ENCODE peak calls at places on chromosomes 6 and 20, in ten cellular contexts. One of them, this sample, is unnamed. For H3K27me3, the result is how much of the 10 kb centered on the place peaks cover.

GRCh38 chr6:107103082-107103481 is 12.2 kb downstream of the BEND3 start:
- DNase-seq in prostate gland: no peak
- DNase-seq in adrenal gland: no peak
- DNase-seq in tibial nerve: no peak
- DNase-seq in Peyer's patch: peak
- DNase-seq in spleen: no peak
- DNase-seq in heart left ventricle: no peak
- DNase-seq in HCT116: no peak
- DNase-seq in endothelial cell of umbilical vein: no peak
- DNase-seq in upper lobe of right lung: no peak
- DNase-seq in this sample: no peak

GRCh38 chr6:21712213-21712612 is 118.7 kb downstream of the SOX4 start:
- DNase-seq in HCT116: no peak
- DNase-seq in tibial nerve: no peak
- DNase-seq in prostate gland: no peak
- DNase-seq in spleen: no peak
- DNase-seq in upper lobe of right lung: no peak
- DNase-seq in heart left ventricle: no peak
- DNase-seq in adrenal gland: no peak
- DNase-seq in endothelial cell of umbilical vein: no peak
- DNase-seq in Peyer's patch: no peak
- DNase-seq in this sample: no peak

GRCh38 chr6:82704048-82704447 is 340.4 kb downstream of the TPBG start:
- DNase-seq in upper lobe of right lung: no peak
- DNase-seq in adrenal gland: no peak
- DNase-seq in HCT116: no peak
- DNase-seq in tibial nerve: no peak
- DNase-seq in endothelial cell of umbilical vein: no peak
- DNase-seq in spleen: no peak
- DNase-seq in heart left ventricle: no peak
- DNase-seq in Peyer's patch: no peak
- DNase-seq in prostate gland: no peak
- DNase-seq in this sample: no peak

GRCh38 chr20:10565191-10565921 is 108.4 kb downstream of the JAG1 start:
- DNase-seq in upper lobe of right lung: no peak
- DNase-seq in endothelial cell of umbilical vein: peak
- DNase-seq in HCT116: no peak
- DNase-seq in heart left ventricle: no peak
- DNase-seq in adrenal gland: no peak
- DNase-seq in Peyer's patch: peak
- DNase-seq in tibial nerve: peak
- DNase-seq in spleen: no peak
- DNase-seq in prostate gland: no peak
- DNase-seq in this sample: no peak

GRCh38 chr6:42505377-42505702 is 53.6 kb upstream of the TRERF1 start:
- DNase-seq in HCT116: no peak
- DNase-seq in upper lobe of right lung: no peak
- DNase-seq in adrenal gland: no peak
- DNase-seq in endothelial cell of umbilical vein: peak
- DNase-seq in tibial nerve: no peak
- DNase-seq in spleen: no peak
- DNase-seq in Peyer's patch: no peak
- DNase-seq in prostate gland: no peak
- DNase-seq in heart left ventricle: no peak
- DNase-seq in this sample: no peak

GRCh38 chr6:109372070-109372585 is 10.1 kb downstream of the CD164 start:
- DNase-seq in heart left ventricle: no peak
- DNase-seq in prostate gland: no peak
- DNase-seq in Peyer's patch: no peak
- DNase-seq in endothelial cell of umbilical vein: no peak
- DNase-seq in upper lobe of right lung: no peak
- DNase-seq in tibial nerve: no peak
- DNase-seq in HCT116: no peak
- DNase-seq in spleen: no peak
- DNase-seq in adrenal gland: no peak
- DNase-seq in this sample: no peak

GRCh38 chr20:36091561-36092423 is 62.7 kb upstream of the EPB41L1 start:
- DNase-seq in Peyer's patch: no peak
- DNase-seq in HCT116: no peak
- DNase-seq in upper lobe of right lung: no peak
- DNase-seq in adrenal gland: no peak
- DNase-seq in tibial nerve: no peak
- DNase-seq in prostate gland: no peak
- DNase-seq in endothelial cell of umbilical vein: no peak
- DNase-seq in spleen: no peak
- DNase-seq in heart left ventricle: no peak
- DNase-seq in this sample: no peak

GRCh38 chr6:130288065-130288464 is 65.3 kb upstream of the SAMD3 start:
- DNase-seq in HCT116: no peak
- DNase-seq in heart left ventricle: no peak
- DNase-seq in prostate gland: no peak
- DNase-seq in endothelial cell of umbilical vein: no peak
- DNase-seq in adrenal gland: no peak
- DNase-seq in upper lobe of right lung: no peak
- DNase-seq in tibial nerve: no peak
- DNase-seq in spleen: no peak
- DNase-seq in Peyer's patch: no peak
- DNase-seq in this sample: no peak

GRCh38 chr6:11370191-11371018 is 137.9 kb upstream of the NEDD9 start:
- DNase-seq in tibial nerve: no peak
- DNase-seq in HCT116: no peak
- DNase-seq in prostate gland: no peak
- DNase-seq in endothelial cell of umbilical vein: peak
- DNase-seq in Peyer's patch: no peak
- DNase-seq in spleen: no peak
- DNase-seq in upper lobe of right lung: no peak
- DNase-seq in heart left ventricle: peak
- DNase-seq in adrenal gland: no peak
- DNase-seq in this sample: no peak

GRCh38 chr20:60001027-60001567 is 42.9 kb downstream of the CDH26 start:
- DNase-seq in prostate gland: no peak
- DNase-seq in upper lobe of right lung: no peak
- DNase-seq in endothelial cell of umbilical vein: no peak
- DNase-seq in Peyer's patch: no peak
- DNase-seq in HCT116: no peak
- DNase-seq in adrenal gland: no peak
- DNase-seq in spleen: no peak
- DNase-seq in tibial nerve: no peak
- DNase-seq in heart left ventricle: no peak
- DNase-seq in this sample: no peak

GRCh38 chr6:136696238-136696637 is 96.0 kb downstream of the MAP3K5 start:
- DNase-seq in Peyer's patch: no peak
- DNase-seq in upper lobe of right lung: no peak
- DNase-seq in prostate gland: peak
- DNase-seq in adrenal gland: peak
- DNase-seq in endothelial cell of umbilical vein: no peak
- DNase-seq in heart left ventricle: no peak
- DNase-seq in HCT116: no peak
- DNase-seq in tibial nerve: peak
- DNase-seq in spleen: no peak
- DNase-seq in this sample: no peak

GRCh38 chr6:38865521-38866174 is 150.5 kb downstream of the DNAH8 start:
- DNase-seq in prostate gland: no peak
- DNase-seq in adrenal gland: no peak
- DNase-seq in HCT116: no peak
- DNase-seq in tibial nerve: no peak
- DNase-seq in heart left ventricle: no peak
- DNase-seq in endothelial cell of umbilical vein: no peak
- DNase-seq in upper lobe of right lung: no peak
- DNase-seq in Peyer's patch: no peak
- DNase-seq in spleen: no peak
- DNase-seq in this sample: no peak

GRCh38 chr6:17178754-17179153 is 76.9 kb downstream of the STMND1 start:
- DNase-seq in tibial nerve: no peak
- DNase-seq in spleen: no peak
- DNase-seq in Peyer's patch: no peak
- DNase-seq in heart left ventricle: no peak
- DNase-seq in adrenal gland: no peak
- DNase-seq in prostate gland: no peak
- DNase-seq in endothelial cell of umbilical vein: no peak
- DNase-seq in HCT116: no peak
- DNase-seq in upper lobe of right lung: no peak
- DNase-seq in this sample: no peak

GRCh38 chr20:19991826-19992225 is 25.3 kb upstream of the NAA20 start:
- DNase-seq in heart left ventricle: no peak
- DNase-seq in tibial nerve: no peak
- DNase-seq in Peyer's patch: no peak
- DNase-seq in adrenal gland: no peak
- DNase-seq in spleen: no peak
- DNase-seq in upper lobe of right lung: no peak
- DNase-seq in endothelial cell of umbilical vein: peak
- DNase-seq in prostate gland: no peak
- DNase-seq in HCT116: no peak
- DNase-seq in this sample: no peak
- TF ChIP-seq CTCF in heart left ventricle: no peak
- TF ChIP-seq CTCF in tibial nerve: no peak
- TF ChIP-seq CTCF in Peyer's patch: no peak
- TF ChIP-seq CTCF in adrenal gland: no peak
- TF ChIP-seq CTCF in spleen: no peak
- TF ChIP-seq CTCF in upper lobe of right lung: no peak
- TF ChIP-seq CTCF in endothelial cell of umbilical vein: no peak
- TF ChIP-seq CTCF in prostate gland: no peak
- TF ChIP-seq CTCF in HCT116: no peak
- TF ChIP-seq CTCF in this sample: no peak

DNA sequence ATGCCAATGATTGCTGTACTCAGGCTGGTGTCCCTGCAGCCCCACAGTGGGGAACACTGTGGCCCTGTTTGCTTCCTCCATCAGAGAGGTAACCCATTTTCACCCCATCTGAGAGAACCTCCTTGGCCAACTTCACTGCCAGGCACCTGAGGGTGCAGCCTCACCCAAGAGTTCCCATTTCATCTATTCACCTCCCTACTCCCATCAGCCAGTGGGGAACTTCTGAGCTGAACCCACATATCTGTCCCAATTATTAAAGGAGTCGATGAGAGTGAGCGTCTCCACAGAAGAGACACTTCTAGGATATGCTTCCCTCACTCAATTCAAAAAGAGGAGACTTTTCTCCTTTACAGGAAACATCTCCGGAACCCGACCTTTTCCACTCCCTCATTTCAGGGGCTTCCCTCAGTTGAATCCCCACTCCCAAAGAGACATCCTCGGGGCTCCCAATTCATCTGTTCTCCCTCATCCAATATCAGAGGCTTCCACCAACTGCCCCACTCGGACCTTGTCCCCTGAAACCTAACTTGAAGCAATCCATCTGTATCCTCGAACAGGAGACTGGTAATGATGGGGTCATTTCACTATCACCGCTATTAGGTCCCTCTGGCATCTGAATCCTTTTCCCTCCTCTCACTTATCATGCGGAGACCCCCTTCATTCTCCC is 988 bp downstream of the UBE2V1 start:
- DNase-seq in heart left ventricle: no peak
- DNase-seq in tibial nerve: no peak
- DNase-seq in adrenal gland: no peak
- DNase-seq in endothelial cell of umbilical vein: no peak
- DNase-seq in spleen: no peak
- DNase-seq in HCT116: no peak
- DNase-seq in Peyer's patch: peak
- DNase-seq in prostate gland: no peak
- DNase-seq in upper lobe of right lung: no peak
- DNase-seq in this sample: no peak
- H3K27ac ChIP-seq in heart left ventricle: peak
- H3K27ac ChIP-seq in tibial nerve: peak
- H3K27ac ChIP-seq in adrenal gland: peak
- H3K27ac ChIP-seq in endothelial cell of umbilical vein: peak
- H3K27ac ChIP-seq in spleen: peak
- H3K27ac ChIP-seq in HCT116: peak
- H3K27ac ChIP-seq in Peyer's patch: peak
- H3K27ac ChIP-seq in prostate gland: peak
- H3K27ac ChIP-seq in upper lobe of right lung: peak
- H3K27ac ChIP-seq in this sample: peak

DNA sequence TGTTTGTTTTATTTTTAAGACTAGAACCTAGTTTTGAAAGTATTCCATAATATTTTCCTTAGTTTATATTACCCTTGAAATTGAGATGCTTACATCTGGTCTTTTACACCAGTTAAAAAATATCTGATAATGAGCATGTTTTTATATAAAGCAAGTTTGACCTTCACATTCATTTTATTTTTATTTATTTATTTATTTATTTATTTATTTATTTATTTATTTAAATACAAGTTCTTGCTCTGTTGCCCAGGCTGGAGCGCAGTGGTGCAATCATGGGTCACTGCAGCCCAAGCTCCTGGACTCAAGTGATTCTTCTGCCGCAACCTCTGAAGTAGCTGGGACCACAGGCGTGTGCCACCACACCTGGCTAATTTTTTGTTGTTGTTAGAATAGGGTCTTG is 52.8 kb upstream of the ADIG start:
- DNase-seq in tibial nerve: no peak
- DNase-seq in adrenal gland: no peak
- DNase-seq in HCT116: no peak
- DNase-seq in prostate gland: no peak
- DNase-seq in endothelial cell of umbilical vein: no peak
- DNase-seq in heart left ventricle: no peak
- DNase-seq in spleen: no peak
- DNase-seq in Peyer's patch: no peak
- DNase-seq in upper lobe of right lung: no peak
- DNase-seq in this sample: no peak
- H3K27me3 ChIP-seq in tibial nerve: under half
- H3K27me3 ChIP-seq in adrenal gland: under half
- H3K27me3 ChIP-seq in HCT116: under half
- H3K27me3 ChIP-seq in prostate gland: under half
- H3K27me3 ChIP-seq in endothelial cell of umbilical vein: under half
- H3K27me3 ChIP-seq in heart left ventricle: under half
- H3K27me3 ChIP-seq in spleen: under half
- H3K27me3 ChIP-seq in Peyer's patch: under half
- H3K27me3 ChIP-seq in upper lobe of right lung: under half
- H3K27me3 ChIP-seq in this sample: under half

GRCh38 chr6:45718901-45719300 is 296.8 kb downstream of the CLIC5 start:
- DNase-seq in HCT116: no peak
- DNase-seq in adrenal gland: no peak
- DNase-seq in endothelial cell of umbilical vein: no peak
- DNase-seq in Peyer's patch: no peak
- DNase-seq in tibial nerve: no peak
- DNase-seq in prostate gland: no peak
- DNase-seq in heart left ventricle: no peak
- DNase-seq in spleen: no peak
- DNase-seq in upper lobe of right lung: no peak
- DNase-seq in this sample: no peak

GRCh38 chr6:45724511-45724910 is 291.1 kb downstream of the CLIC5 start:
- DNase-seq in prostate gland: no peak
- DNase-seq in upper lobe of right lung: no peak
- DNase-seq in HCT116: peak
- DNase-seq in adrenal gland: peak
- DNase-seq in tibial nerve: peak
- DNase-seq in spleen: no peak
- DNase-seq in endothelial cell of umbilical vein: peak
- DNase-seq in heart left ventricle: no peak
- DNase-seq in Peyer's patch: no peak
- DNase-seq in this sample: no peak

GRCh38 chr6:45724027-45724426 is 291.6 kb downstream of the CLIC5 start:
- DNase-seq in prostate gland: no peak
- DNase-seq in adrenal gland: no peak
- DNase-seq in endothelial cell of umbilical vein: no peak
- DNase-seq in HCT116: no peak
- DNase-seq in upper lobe of right lung: no peak
- DNase-seq in spleen: no peak
- DNase-seq in heart left ventricle: no peak
- DNase-seq in Peyer's patch: no peak
- DNase-seq in tibial nerve: no peak
- DNase-seq in this sample: no peak

GRCh38 chr6:45722876-45723275 is 292.8 kb downstream of the CLIC5 start:
- DNase-seq in spleen: no peak
- DNase-seq in tibial nerve: no peak
- DNase-seq in upper lobe of right lung: no peak
- DNase-seq in Peyer's patch: no peak
- DNase-seq in prostate gland: no peak
- DNase-seq in heart left ventricle: no peak
- DNase-seq in HCT116: no peak
- DNase-seq in adrenal gland: no peak
- DNase-seq in endothelial cell of umbilical vein: no peak
- DNase-seq in this sample: no peak

GRCh38 chr6:45721665-45722064 is 294.0 kb downstream of the CLIC5 start:
- DNase-seq in Peyer's patch: no peak
- DNase-seq in spleen: no peak
- DNase-seq in heart left ventricle: no peak
- DNase-seq in upper lobe of right lung: no peak
- DNase-seq in endothelial cell of umbilical vein: no peak
- DNase-seq in adrenal gland: no peak
- DNase-seq in tibial nerve: no peak
- DNase-seq in HCT116: no peak
- DNase-seq in prostate gland: no peak
- DNase-seq in this sample: no peak
- TF ChIP-seq CTCF in Peyer's patch: no peak
- TF ChIP-seq CTCF in spleen: no peak
- TF ChIP-seq CTCF in heart left ventricle: no peak
- TF ChIP-seq CTCF in upper lobe of right lung: no peak
- TF ChIP-seq CTCF in endothelial cell of umbilical vein: no peak
- TF ChIP-seq CTCF in adrenal gland: no peak
- TF ChIP-seq CTCF in tibial nerve: no peak
- TF ChIP-seq CTCF in HCT116: peak
- TF ChIP-seq CTCF in prostate gland: no peak
- TF ChIP-seq CTCF in this sample: no peak